ENCODE peak calls at places on chromosome 19, in six cellular contexts. One of them, this sample, is unnamed.

GRCh38 chr19:1132625-1133383 is 29.0 kb downstream of the GPX4 start:
- DNase-seq in B cell: peak
- DNase-seq in uterus: no peak
- DNase-seq in psoas muscle: no peak
- DNase-seq in astrocyte of the spinal cord: no peak
- DNase-seq in brain microvascular endothelial cell: no peak
- DNase-seq in this sample: no peak

GRCh38 chr19:2261438-2262172 is 5.4 kb upstream of the JSRP1 start:
- DNase-seq in astrocyte of the spinal cord: no peak
- DNase-seq in psoas muscle: no peak
- DNase-seq in brain microvascular endothelial cell: no peak
- DNase-seq in uterus: no peak
- DNase-seq in B cell: no peak
- DNase-seq in this sample: no peak

GRCh38 chr19:55080915-55081772 is 5.5 kb downstream of the EPS8L1 start:
- DNase-seq in uterus: no peak
- DNase-seq in astrocyte of the spinal cord: peak
- DNase-seq in brain microvascular endothelial cell: peak
- DNase-seq in B cell: peak
- DNase-seq in psoas muscle: peak
- DNase-seq in this sample: peak

GRCh38 chr19:54325194-54325621 is 12.2 kb upstream of the LILRA5 start:
- DNase-seq in B cell: peak
- DNase-seq in brain microvascular endothelial cell: peak
- DNase-seq in astrocyte of the spinal cord: peak
- DNase-seq in uterus: no peak
- DNase-seq in psoas muscle: no peak
- DNase-seq in this sample: peak

GRCh38 chr19:52603558-52604207 is 33.6 kb downstream of the ZNF701 start:
- DNase-seq in astrocyte of the spinal cord: no peak
- DNase-seq in B cell: no peak
- DNase-seq in psoas muscle: no peak
- DNase-seq in brain microvascular endothelial cell: peak
- DNase-seq in uterus: no peak
- DNase-seq in this sample: no peak

GRCh38 chr19:40662925-40663711 is 27.3 kb downstream of the NUMBL start:
- DNase-seq in B cell: peak
- DNase-seq in astrocyte of the spinal cord: peak
- DNase-seq in brain microvascular endothelial cell: peak
- DNase-seq in uterus: peak
- DNase-seq in psoas muscle: peak
- DNase-seq in this sample: peak

GRCh38 chr19:55362990-55363716 is at the start of gene GARIN5B:
- DNase-seq in astrocyte of the spinal cord: no peak
- DNase-seq in brain microvascular endothelial cell: no peak
- DNase-seq in psoas muscle: no peak
- DNase-seq in uterus: no peak
- DNase-seq in B cell: no peak
- DNase-seq in this sample: peak

GRCh38 chr19:1882089-1882785 is 3.1 kb downstream of the ABHD17A start:
- DNase-seq in astrocyte of the spinal cord: no peak
- DNase-seq in brain microvascular endothelial cell: no peak
- DNase-seq in uterus: no peak
- DNase-seq in psoas muscle: no peak
- DNase-seq in B cell: no peak
- DNase-seq in this sample: no peak

GRCh38 chr19:39845172-39845571 is 1.0 kb downstream of the FBL start:
- DNase-seq in B cell: no peak
- DNase-seq in brain microvascular endothelial cell: no peak
- DNase-seq in psoas muscle: no peak
- DNase-seq in uterus: no peak
- DNase-seq in astrocyte of the spinal cord: no peak
- DNase-seq in this sample: no peak

GRCh38 chr19:39146686-39147450 is 21.3 kb downstream of the PAK4 start:
- DNase-seq in B cell: no peak
- DNase-seq in uterus: no peak
- DNase-seq in brain microvascular endothelial cell: no peak
- DNase-seq in astrocyte of the spinal cord: no peak
- DNase-seq in psoas muscle: no peak
- DNase-seq in this sample: no peak

GRCh38 chr19:55877211-55877610 is 40.9 kb downstream of the NLRP4 start:
- DNase-seq in B cell: no peak
- DNase-seq in brain microvascular endothelial cell: no peak
- DNase-seq in uterus: no peak
- DNase-seq in astrocyte of the spinal cord: no peak
- DNase-seq in psoas muscle: no peak
- DNase-seq in this sample: no peak

GRCh38 chr19:7888145-7888825 is at the start of gene LRRC8E:
- DNase-seq in uterus: no peak
- DNase-seq in psoas muscle: no peak
- DNase-seq in brain microvascular endothelial cell: peak
- DNase-seq in astrocyte of the spinal cord: peak
- DNase-seq in B cell: no peak
- DNase-seq in this sample: peak

GRCh38 chr19:18809149-18809978 is 18.3 kb upstream of the COMP start:
- DNase-seq in B cell: no peak
- DNase-seq in psoas muscle: peak
- DNase-seq in astrocyte of the spinal cord: peak
- DNase-seq in uterus: peak
- DNase-seq in brain microvascular endothelial cell: peak
- DNase-seq in this sample: no peak

GRCh38 chr19:5632241-5632612 is 9.3 kb downstream of the SAFB start:
- DNase-seq in B cell: no peak
- DNase-seq in psoas muscle: no peak
- DNase-seq in astrocyte of the spinal cord: no peak
- DNase-seq in brain microvascular endothelial cell: no peak
- DNase-seq in uterus: no peak
- DNase-seq in this sample: no peak

GRCh38 chr19:19721896-19722295 is 11.0 kb downstream of the ZNF14 start:
- DNase-seq in astrocyte of the spinal cord: no peak
- DNase-seq in psoas muscle: no peak
- DNase-seq in uterus: no peak
- DNase-seq in B cell: no peak
- DNase-seq in brain microvascular endothelial cell: no peak
- DNase-seq in this sample: no peak

GRCh38 chr19:16301999-16302694 is 22.5 kb upstream of the KLF2 start:
- DNase-seq in uterus: no peak
- DNase-seq in psoas muscle: peak
- DNase-seq in astrocyte of the spinal cord: peak
- DNase-seq in B cell: peak
- DNase-seq in brain microvascular endothelial cell: no peak
- DNase-seq in this sample: no peak

GRCh38 chr19:56671613-56671994 is at the start of gene ZNF835:
- DNase-seq in brain microvascular endothelial cell: peak
- DNase-seq in uterus: peak
- DNase-seq in astrocyte of the spinal cord: peak
- DNase-seq in psoas muscle: peak
- DNase-seq in B cell: peak
- DNase-seq in this sample: no peak

GRCh38 chr19:38024991-38025716 is 118.1 kb downstream of the SIPA1L3 start:
- DNase-seq in astrocyte of the spinal cord: no peak
- DNase-seq in uterus: no peak
- DNase-seq in B cell: no peak
- DNase-seq in brain microvascular endothelial cell: no peak
- DNase-seq in psoas muscle: no peak
- DNase-seq in this sample: no peak

GRCh38 chr19:35342430-35342829 is 5.3 kb upstream of the FFAR1 start:
- DNase-seq in psoas muscle: no peak
- DNase-seq in astrocyte of the spinal cord: no peak
- DNase-seq in brain microvascular endothelial cell: no peak
- DNase-seq in uterus: no peak
- DNase-seq in B cell: no peak
- DNase-seq in this sample: no peak

GRCh38 chr19:38544569-38545315 is 73.0 kb downstream of the MAP4K1 start:
- DNase-seq in psoas muscle: no peak
- DNase-seq in brain microvascular endothelial cell: no peak
- DNase-seq in astrocyte of the spinal cord: no peak
- DNase-seq in B cell: no peak
- DNase-seq in uterus: no peak
- DNase-seq in this sample: no peak

GRCh38 chr19:1992759-1993260 is 22.7 kb downstream of the BTBD2 start:
- DNase-seq in brain microvascular endothelial cell: no peak
- DNase-seq in astrocyte of the spinal cord: no peak
- DNase-seq in uterus: peak
- DNase-seq in B cell: peak
- DNase-seq in psoas muscle: no peak
- DNase-seq in this sample: no peak

GRCh38 chr19:15779756-15780476 is 7.5 kb upstream of the OR10H5 start:
- DNase-seq in B cell: no peak
- DNase-seq in brain microvascular endothelial cell: no peak
- DNase-seq in astrocyte of the spinal cord: no peak
- DNase-seq in psoas muscle: peak
- DNase-seq in uterus: peak
- DNase-seq in this sample: no peak

GRCh38 chr19:45178262-45179062 is at the start of gene BLOC1S3:
- DNase-seq in B cell: peak
- DNase-seq in brain microvascular endothelial cell: peak
- DNase-seq in uterus: peak
- DNase-seq in psoas muscle: peak
- DNase-seq in astrocyte of the spinal cord: peak
- DNase-seq in this sample: peak
- TF ChIP-seq CTCF in B cell: peak
- TF ChIP-seq CTCF in brain microvascular endothelial cell: peak
- TF ChIP-seq CTCF in uterus: peak
- TF ChIP-seq CTCF in psoas muscle: peak
- TF ChIP-seq CTCF in astrocyte of the spinal cord: peak
- TF ChIP-seq CTCF in this sample: peak

GRCh38 chr19:17632577-17632976 is 55.6 kb downstream of the UNC13A start:
- DNase-seq in psoas muscle: no peak
- DNase-seq in B cell: no peak
- DNase-seq in brain microvascular endothelial cell: no peak
- DNase-seq in astrocyte of the spinal cord: no peak
- DNase-seq in uterus: no peak
- DNase-seq in this sample: no peak
- TF ChIP-seq CTCF in psoas muscle: no peak
- TF ChIP-seq CTCF in B cell: no peak
- TF ChIP-seq CTCF in brain microvascular endothelial cell: no peak
- TF ChIP-seq CTCF in astrocyte of the spinal cord: no peak
- TF ChIP-seq CTCF in uterus: no peak
- TF ChIP-seq CTCF in this sample: no peak

DNA sequence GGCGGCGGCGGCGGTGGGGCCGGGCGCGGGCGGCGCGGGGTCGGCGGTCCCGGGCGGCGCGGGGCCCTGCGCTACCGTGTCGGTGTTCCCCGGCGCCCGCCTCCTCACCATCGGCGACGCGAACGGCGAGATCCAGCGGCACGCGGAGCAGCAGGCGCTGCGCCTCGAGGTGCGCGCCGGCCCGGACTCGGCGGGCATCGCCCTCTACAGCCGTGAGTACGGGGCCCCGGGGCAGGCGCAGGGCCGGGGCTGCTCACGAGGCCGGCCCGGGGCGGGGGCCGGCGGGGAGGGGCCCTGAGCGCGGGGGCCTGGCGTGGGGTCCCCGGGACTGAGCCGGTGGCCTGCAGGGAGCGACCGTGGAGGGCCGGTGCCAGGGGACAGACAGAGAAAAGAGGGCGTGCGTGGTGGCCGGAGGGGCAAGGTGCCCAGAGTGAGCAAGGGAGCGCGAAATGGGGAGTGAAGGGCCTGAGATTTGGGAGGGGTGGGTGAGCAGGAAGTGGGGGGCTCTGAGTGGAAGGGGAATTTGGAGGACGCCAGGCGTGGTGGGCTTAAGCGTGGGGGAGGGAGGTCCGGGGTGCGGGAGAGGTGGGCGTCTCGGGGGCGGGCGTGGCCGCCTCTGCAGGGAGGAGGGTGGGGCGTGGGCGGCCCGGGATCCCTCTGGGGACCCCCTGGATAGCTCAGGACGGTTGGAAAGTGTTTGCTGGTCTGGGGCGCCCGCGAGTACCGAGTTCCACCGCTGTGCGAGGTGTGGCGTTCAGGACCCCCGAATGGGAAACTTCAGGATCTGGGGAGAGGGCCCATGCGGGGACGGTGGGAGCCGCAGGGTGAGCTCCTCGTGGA is 578 bp downstream of the CARM1 start:
- DNase-seq in B cell: peak
- DNase-seq in brain microvascular endothelial cell: no peak
- DNase-seq in uterus: peak
- DNase-seq in astrocyte of the spinal cord: no peak
- DNase-seq in psoas muscle: peak
- DNase-seq in this sample: peak
- TF ChIP-seq CTCF in B cell: no peak
- TF ChIP-seq CTCF in brain microvascular endothelial cell: peak
- TF ChIP-seq CTCF in uterus: no peak
- TF ChIP-seq CTCF in astrocyte of the spinal cord: no peak
- TF ChIP-seq CTCF in psoas muscle: no peak
- TF ChIP-seq CTCF in this sample: no peak

DNA sequence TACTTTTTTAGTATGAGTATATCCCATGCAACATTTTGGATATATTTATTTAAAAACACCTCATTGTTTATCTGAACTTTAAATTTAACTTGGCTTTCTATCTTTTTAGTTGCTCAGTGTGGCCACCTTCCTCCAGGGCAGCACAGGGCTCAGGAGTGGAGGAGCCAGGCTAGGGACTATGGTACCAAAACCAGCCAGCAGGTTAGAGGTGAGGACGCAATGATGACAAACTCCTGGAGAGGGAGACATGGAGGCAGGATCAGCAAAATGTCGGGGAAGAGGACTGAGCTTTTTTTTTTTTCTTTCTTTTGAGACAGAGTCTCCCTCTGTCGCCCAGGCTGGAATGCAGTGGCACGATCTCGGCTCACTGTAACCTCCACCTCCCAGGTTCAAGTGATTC is 29.6 kb upstream of the CALM3 start:
- DNase-seq in brain microvascular endothelial cell: peak
- DNase-seq in B cell: no peak
- DNase-seq in uterus: no peak
- DNase-seq in astrocyte of the spinal cord: no peak
- DNase-seq in psoas muscle: no peak
- DNase-seq in this sample: peak
- TF ChIP-seq CTCF in brain microvascular endothelial cell: peak
- TF ChIP-seq CTCF in B cell: no peak
- TF ChIP-seq CTCF in uterus: no peak
- TF ChIP-seq CTCF in astrocyte of the spinal cord: peak
- TF ChIP-seq CTCF in psoas muscle: no peak
- TF ChIP-seq CTCF in this sample: no peak

DNA sequence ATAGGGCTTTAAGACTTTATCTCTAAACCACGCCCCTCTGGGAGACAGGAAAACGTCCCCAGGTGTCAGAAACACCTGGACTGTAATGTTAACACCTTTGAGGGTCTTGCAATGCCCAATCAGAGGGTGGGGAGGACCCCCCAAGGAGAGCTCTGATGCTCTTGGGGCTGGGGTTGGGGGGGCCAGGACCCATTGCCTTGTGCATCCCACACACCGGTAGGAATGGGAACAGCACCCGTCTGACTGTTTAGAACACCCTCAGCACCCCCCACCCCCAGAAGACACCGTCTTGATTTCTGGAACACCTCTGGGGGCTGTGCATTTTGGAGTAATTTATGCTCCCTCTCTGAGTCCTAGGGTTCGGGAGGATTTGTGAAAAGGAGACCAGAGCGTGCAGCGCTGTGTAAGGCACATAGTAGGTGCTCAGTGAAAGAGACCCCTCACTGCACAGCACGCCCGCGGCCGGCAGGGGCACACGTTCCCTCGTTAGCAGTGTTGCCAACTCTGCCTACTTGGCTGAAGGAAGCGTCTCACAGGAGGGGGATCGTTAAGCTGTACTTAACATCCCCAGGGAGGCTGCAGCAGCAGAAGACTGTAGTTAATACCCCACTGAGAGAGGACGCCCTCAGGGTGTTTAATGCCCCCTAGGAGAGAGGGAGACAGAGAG is 2.8 kb upstream of the ERFL start:
- DNase-seq in brain microvascular endothelial cell: no peak
- DNase-seq in psoas muscle: no peak
- DNase-seq in astrocyte of the spinal cord: no peak
- DNase-seq in uterus: no peak
- DNase-seq in B cell: peak
- DNase-seq in this sample: no peak
- TF ChIP-seq CTCF in brain microvascular endothelial cell: peak
- TF ChIP-seq CTCF in psoas muscle: no peak
- TF ChIP-seq CTCF in astrocyte of the spinal cord: peak
- TF ChIP-seq CTCF in uterus: no peak
- TF ChIP-seq CTCF in B cell: peak
- TF ChIP-seq CTCF in this sample: peak